ENCODE peak calls at places on chromosomes 11 and 22, in five cellular contexts. Z is neuronal stem cell, I is left ventricle myocardium inferior, H is fibroblast of lung, Q is testis. T is an unnamed sample.

GRCh38 chr11:134252539-134253188 is 488 bp downstream of the THYN1 start:
- DNase-seq in I (no peak), H (no peak), Q (peak; percentile 46), Z (peak; percentile 55), T (peak; percentile 68)

GRCh38 chr22:26565181-26565580 is 24.8 kb downstream of the TPST2 start:
- DNase-seq in Q (no peak), I (no peak), Z (no peak), H (no peak), T (no peak)

GRCh38 chr22:25696763-25697710 is 45.0 kb upstream of the MYO18B start:
- DNase-seq in Q (no peak), H (peak; percentile 33), Z (no peak), I (no peak), T (peak; percentile 63)

GRCh38 chr11:33344611-33345010 is 87.4 kb downstream of the HIPK3 start:
- DNase-seq in I (no peak), Q (no peak), Z (no peak), H (peak; percentile 17), T (no peak)

GRCh38 chr11:14411818-14412217 is 52.8 kb upstream of the RRAS2 start:
- DNase-seq in Z (no peak), Q (no peak), H (peak; percentile 82), I (peak; percentile 18), T (peak; percentile 83)

GRCh38 chr22:20571531-20572007 is 64.2 kb downstream of the MED15 start:
- DNase-seq in H (peak; percentile 15), I (peak; percentile 37), Z (peak; percentile 38), Q (no peak), T (peak; percentile 54)

GRCh38 chr22:26918236-26918635 is 260.8 kb downstream of the MIAT start:
- DNase-seq in Z (no peak), I (no peak), H (no peak), Q (no peak), T (no peak)

GRCh38 chr11:45252134-45252856 is 33.8 kb downstream of the SYT13 start:
- DNase-seq in H (peak; percentile 32), I (peak; percentile 64), Q (peak; percentile 63), Z (peak; percentile 59), T (peak; percentile 37)

GRCh38 chr22:31588970-31589675 is 72.9 kb downstream of the PISD start:
- DNase-seq in I (no peak), Q (no peak), Z (no peak), H (no peak), T (no peak)

GRCh38 chr11:62142921-62143320 is 19.1 kb downstream of the INCENP start:
- DNase-seq in I (no peak), H (no peak), Z (no peak), Q (peak; percentile 23), T (no peak)

GRCh38 chr22:16783930-16784354 is 41.3 kb downstream of the XKR3 start:
- DNase-seq in I (no peak), Z (no peak), Q (no peak), H (no peak), T (no peak)

GRCh38 chr22:38219644-38220043 is 17.9 kb downstream of the MAFF start:
- DNase-seq in Z (no peak), Q (no peak), I (no peak), H (no peak), T (no peak)

GRCh38 chr22:17972385-17973181 is 51.8 kb downstream of the MICAL3 start:
- DNase-seq in H (peak; percentile 86), Z (no peak), I (no peak), Q (no peak), T (peak; percentile 92)

GRCh38 chr11:47571895-47572294 is 6.5 kb downstream of the PTPMT1 start:
- DNase-seq in H (peak; percentile 72), I (no peak), Z (no peak), Q (no peak), T (no peak)

GRCh38 chr11:130050272-130050671 is 19.4 kb upstream of the APLP2 start:
- DNase-seq in H (peak; percentile 25), Q (no peak), I (no peak), Z (no peak), T (no peak)

GRCh38 chr11:91433284-91434010 is 791.2 kb upstream of the FAT3 start:
- DNase-seq in H (peak; percentile 32), Q (no peak), Z (no peak), I (no peak), T (no peak)

GRCh38 chr11:134519788-134520187 is 107.7 kb upstream of the B3GAT1 start:
- DNase-seq in Z (no peak), H (no peak), Q (no peak), I (peak; percentile 7), T (no peak)

GRCh38 chr22:29979645-29980303 is 96.8 kb downstream of the MTMR3 start:
- DNase-seq in I (no peak), H (peak; percentile 47), Z (no peak), Q (no peak), T (no peak)

DNA sequence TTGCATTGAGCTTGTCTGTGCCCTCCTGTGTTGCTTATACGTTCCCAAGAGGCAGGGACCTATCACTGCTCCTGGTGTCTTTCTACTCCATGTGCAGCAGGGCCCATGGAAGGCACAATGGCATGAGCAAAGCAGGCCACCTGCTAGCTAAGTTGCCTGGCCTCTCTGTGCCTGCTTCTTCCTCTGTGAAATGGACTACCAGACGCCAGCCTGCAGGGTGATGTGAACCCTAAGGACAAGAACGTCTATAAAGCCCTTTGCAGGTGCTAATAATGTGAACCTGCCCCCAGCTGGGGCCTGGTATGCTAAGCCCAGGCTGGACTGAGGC is 4.1 kb downstream of the GUCD1 start:
- DNase-seq in Q (no peak), Z (no peak), H (no peak), I (no peak), T (no peak)
- H3K27ac ChIP-seq in Q (no peak overlapping the region), Z (no peak overlapping the region), H (no peak overlapping the region), I (peak overlapping the region; percentile 75), T (no peak overlapping the region)

GRCh38 chr11:15968461-15969130 is 387.8 kb downstream of the SOX6 start:
- DNase-seq in I (no peak), Z (no peak), H (no peak), Q (no peak), T (no peak)
- H3K27ac ChIP-seq in I (peak overlapping the region; percentile 87), Z (peak overlapping the region; percentile 3), H (peak overlapping the region; percentile 74), Q (no peak overlapping the region), T (peak overlapping the region; percentile 68)

DNA sequence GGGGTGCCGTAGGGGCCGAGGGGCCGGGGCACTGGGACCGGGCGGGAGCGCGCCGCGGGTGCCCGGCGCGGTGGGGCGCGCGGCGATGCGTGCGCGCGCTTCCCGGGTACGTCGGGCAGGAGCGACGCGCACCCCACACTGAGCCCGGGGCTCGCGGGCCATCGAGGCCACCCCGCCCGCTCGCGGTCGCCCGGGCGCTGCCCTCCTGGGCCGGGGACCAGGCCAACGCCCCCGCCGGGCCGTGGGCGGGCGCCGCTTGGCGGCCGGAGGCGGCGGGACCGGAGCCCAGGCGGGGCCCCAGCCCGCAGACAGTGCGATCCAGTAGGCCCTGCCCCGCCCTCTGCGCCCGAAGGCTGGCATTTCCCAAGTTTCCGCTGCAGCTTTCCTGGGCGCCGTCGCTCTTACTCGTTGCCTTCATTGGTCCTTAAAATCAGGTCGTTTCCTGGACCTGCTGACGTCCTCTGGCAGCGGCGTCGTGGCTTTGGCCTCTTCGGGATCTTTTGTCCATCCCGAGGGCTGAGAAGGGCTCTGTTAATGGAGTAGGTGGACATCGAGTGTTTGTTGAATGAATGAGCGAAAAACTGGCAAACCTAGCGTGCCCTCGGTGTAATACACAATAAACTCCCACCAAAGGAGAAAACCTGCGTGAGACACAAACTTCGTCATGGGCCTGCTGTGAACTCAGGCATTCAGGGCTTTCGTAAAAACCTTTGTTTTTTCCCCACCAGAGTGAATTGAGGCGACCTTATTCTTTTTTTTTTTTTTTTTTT is 638 bp downstream of the PARVA start:
- DNase-seq in H (peak; percentile 84), I (peak; percentile 74), Q (peak; percentile 76), Z (peak; percentile 58), T (peak; percentile 87)
- H3K27ac ChIP-seq in H (peak overlapping the region; percentile 94), I (peak overlapping the region; percentile 98), Q (peak overlapping the region; percentile 90), Z (peak overlapping the region; percentile 94), T (peak overlapping the region; percentile 99)

GRCh38 chr22:50298937-50299656 is 8.3 kb downstream of the PLXNB2 start:
- DNase-seq in I (peak; percentile 51), H (no peak), Q (no peak), Z (no peak), T (no peak)

GRCh38 chr22:50294319-50294656 is 13.2 kb downstream of the PLXNB2 start:
- DNase-seq in H (no peak), Z (no peak), I (no peak), Q (no peak), T (no peak)

GRCh38 chr22:50297510-50298265 is 9.8 kb downstream of the PLXNB2 start:
- DNase-seq in Q (no peak), H (no peak), I (no peak), Z (no peak), T (no peak)

GRCh38 chr22:50298266-50298637 is 9.2 kb downstream of the PLXNB2 start:
- DNase-seq in Z (no peak), H (no peak), Q (no peak), I (no peak), T (no peak)

GRCh38 chr22:50296658-50297490 is 10.6 kb downstream of the PLXNB2 start:
- DNase-seq in Z (no peak), H (no peak), I (peak; percentile 50), Q (no peak), T (no peak)
- H3K27ac ChIP-seq in Z (no peak overlapping the region), H (no peak overlapping the region), I (peak overlapping the region; percentile 95), Q (no peak overlapping the region), T (no peak overlapping the region)

DNA sequence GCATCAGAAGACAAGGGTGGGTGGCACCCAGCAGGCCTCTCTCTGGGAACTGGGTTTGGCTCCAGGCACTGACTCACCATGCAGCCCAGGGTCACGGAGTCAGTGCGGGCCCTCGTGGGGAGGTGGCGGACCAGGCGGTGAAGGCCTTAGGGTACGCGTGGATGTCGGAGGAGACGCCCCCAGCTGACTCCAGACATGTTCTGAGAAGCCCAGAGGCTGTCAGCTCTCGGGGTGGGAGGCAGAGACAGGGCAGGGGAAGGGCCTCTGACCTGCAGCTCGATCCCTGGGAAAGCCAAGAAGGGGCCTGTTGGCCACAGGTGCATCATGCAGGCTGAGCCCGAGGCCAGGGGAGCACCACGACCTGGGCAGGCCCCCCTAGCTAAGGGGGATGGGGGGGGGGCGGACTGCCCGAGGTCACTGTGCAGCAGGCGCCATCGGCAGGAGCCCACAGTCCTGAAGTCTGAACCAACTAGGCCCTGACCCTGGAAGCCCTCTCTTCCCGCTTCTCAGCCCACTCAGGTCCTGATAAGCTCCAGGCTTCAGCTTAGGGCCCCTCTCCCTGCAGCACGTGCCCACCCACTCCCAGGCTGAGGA is 18.0 kb downstream of the MOB2 start:
- DNase-seq in H (no peak), Z (no peak), Q (no peak), I (no peak), T (no peak)
- H3K27ac ChIP-seq in H (no peak overlapping the region), Z (no peak overlapping the region), Q (no peak overlapping the region), I (peak overlapping the region; percentile 20), T (no peak overlapping the region)

GRCh38 chr11:128786507-128786906 is 80.6 kb downstream of the KCNJ1 start:
- DNase-seq in H (no peak), Z (no peak), I (no peak), Q (no peak), T (no peak)
- H3K27ac ChIP-seq in H (no peak overlapping the region), Z (no peak overlapping the region), I (peak overlapping the region; percentile 17), Q (no peak overlapping the region), T (no peak overlapping the region)